ENCODE peak calls at places on chromosomes 3 and 15, in eight cellular contexts. One of them, this sample, is unnamed.
A peak's percentile ranks its signal among the peaks of the same experiment; 100 is the strongest.

GRCh38 chr3:189936210-189936609 is 184.5 kb downstream of the P3H2 start:
- DNase-seq in GM23248: peak; percentile 22
- DNase-seq in OCI-LY7: no peak
- DNase-seq in HepG2: no peak
- DNase-seq in IMR-90: no peak
- DNase-seq in astrocyte: no peak
- DNase-seq in endothelial cell of umbilical vein: no peak
- DNase-seq in fibroblast of lung: no peak
- DNase-seq in this sample: peak; percentile 52

GRCh38 chr3:39098473-39099000 is 8.9 kb downstream of the GORASP1 start:
- DNase-seq in HepG2: no peak
- DNase-seq in IMR-90: no peak
- DNase-seq in astrocyte: no peak
- DNase-seq in OCI-LY7: no peak
- DNase-seq in endothelial cell of umbilical vein: no peak
- DNase-seq in fibroblast of lung: no peak
- DNase-seq in GM23248: no peak
- DNase-seq in this sample: no peak

GRCh38 chr3:3082547-3082924 is 27.6 kb downstream of the IL5RA start:
- DNase-seq in astrocyte: no peak
- DNase-seq in endothelial cell of umbilical vein: no peak
- DNase-seq in IMR-90: no peak
- DNase-seq in HepG2: no peak
- DNase-seq in OCI-LY7: no peak
- DNase-seq in fibroblast of lung: no peak
- DNase-seq in GM23248: no peak
- DNase-seq in this sample: no peak

GRCh38 chr3:136258199-136258598 is 8.1 kb downstream of the PCCB start:
- DNase-seq in GM23248: no peak
- DNase-seq in endothelial cell of umbilical vein: no peak
- DNase-seq in astrocyte: no peak
- DNase-seq in IMR-90: no peak
- DNase-seq in OCI-LY7: no peak
- DNase-seq in HepG2: no peak
- DNase-seq in fibroblast of lung: no peak
- DNase-seq in this sample: no peak

GRCh38 chr15:66899555-66900350 is 165.6 kb upstream of the SMAD3 start:
- DNase-seq in OCI-LY7: no peak
- DNase-seq in IMR-90: peak; percentile 59
- DNase-seq in endothelial cell of umbilical vein: no peak
- DNase-seq in HepG2: no peak
- DNase-seq in fibroblast of lung: peak; percentile 31
- DNase-seq in astrocyte: peak; percentile 6
- DNase-seq in GM23248: peak; percentile 81
- DNase-seq in this sample: peak; percentile 18

GRCh38 chr3:179410317-179410716 is 41.0 kb downstream of the GNB4 start:
- DNase-seq in OCI-LY7: peak; percentile 10
- DNase-seq in fibroblast of lung: peak; percentile 19
- DNase-seq in IMR-90: peak; percentile 37
- DNase-seq in astrocyte: peak; percentile 10
- DNase-seq in GM23248: peak; percentile 65
- DNase-seq in endothelial cell of umbilical vein: no peak
- DNase-seq in HepG2: no peak
- DNase-seq in this sample: peak; percentile 6

GRCh38 chr3:184592411-184593200 is 31.0 kb downstream of the EPHB3 start:
- DNase-seq in GM23248: no peak
- DNase-seq in astrocyte: peak; percentile 47
- DNase-seq in IMR-90: peak; percentile 24
- DNase-seq in fibroblast of lung: peak; percentile 64
- DNase-seq in endothelial cell of umbilical vein: no peak
- DNase-seq in OCI-LY7: no peak
- DNase-seq in HepG2: no peak
- DNase-seq in this sample: no peak

GRCh38 chr15:68795298-68795848 is 25.3 kb downstream of the ANP32A start:
- DNase-seq in GM23248: peak; percentile 94
- DNase-seq in IMR-90: peak; percentile 57
- DNase-seq in endothelial cell of umbilical vein: peak; percentile 93
- DNase-seq in HepG2: no peak
- DNase-seq in astrocyte: peak; percentile 74
- DNase-seq in fibroblast of lung: peak; percentile 84
- DNase-seq in OCI-LY7: peak; percentile 49
- DNase-seq in this sample: no peak

GRCh38 chr3:195752066-195752465 is 31.3 kb downstream of the MUC20 start:
- DNase-seq in HepG2: no peak
- DNase-seq in GM23248: no peak
- DNase-seq in IMR-90: no peak
- DNase-seq in astrocyte: no peak
- DNase-seq in endothelial cell of umbilical vein: no peak
- DNase-seq in OCI-LY7: no peak
- DNase-seq in fibroblast of lung: no peak
- DNase-seq in this sample: no peak

GRCh38 chr3:20039765-20040475 is at the start of gene KAT2B:
- DNase-seq in GM23248: peak; percentile 81
- DNase-seq in HepG2: peak; percentile 47
- DNase-seq in fibroblast of lung: peak; percentile 60
- DNase-seq in astrocyte: peak; percentile 35
- DNase-seq in OCI-LY7: peak; percentile 93
- DNase-seq in endothelial cell of umbilical vein: peak; percentile 79
- DNase-seq in IMR-90: peak; percentile 26
- DNase-seq in this sample: peak; percentile 74

GRCh38 chr3:63355809-63356208 is 77.7 kb downstream of the SYNPR start:
- DNase-seq in endothelial cell of umbilical vein: no peak
- DNase-seq in fibroblast of lung: peak; percentile 42
- DNase-seq in IMR-90: no peak
- DNase-seq in astrocyte: peak; percentile 20
- DNase-seq in OCI-LY7: no peak
- DNase-seq in HepG2: no peak
- DNase-seq in GM23248: peak; percentile 86
- DNase-seq in this sample: no peak

GRCh38 chr3:30672959-30673358 is 66.6 kb downstream of the TGFBR2 start:
- DNase-seq in OCI-LY7: no peak
- DNase-seq in astrocyte: peak; percentile 50
- DNase-seq in fibroblast of lung: peak; percentile 48
- DNase-seq in endothelial cell of umbilical vein: no peak
- DNase-seq in HepG2: no peak
- DNase-seq in IMR-90: peak; percentile 14
- DNase-seq in GM23248: no peak
- DNase-seq in this sample: no peak

GRCh38 chr15:56035166-56035565 is 41.8 kb upstream of the NEDD4 start:
- DNase-seq in OCI-LY7: no peak
- DNase-seq in GM23248: no peak
- DNase-seq in astrocyte: no peak
- DNase-seq in endothelial cell of umbilical vein: no peak
- DNase-seq in HepG2: no peak
- DNase-seq in fibroblast of lung: no peak
- DNase-seq in IMR-90: no peak
- DNase-seq in this sample: no peak

GRCh38 chr3:117893638-117894037 is 1141.0 kb downstream of the IGSF11 start:
- DNase-seq in GM23248: peak; percentile 14
- DNase-seq in endothelial cell of umbilical vein: peak; percentile 3
- DNase-seq in HepG2: no peak
- DNase-seq in IMR-90: no peak
- DNase-seq in astrocyte: peak; percentile 51
- DNase-seq in OCI-LY7: peak; percentile 1
- DNase-seq in fibroblast of lung: peak; percentile 64
- DNase-seq in this sample: peak; percentile 28

GRCh38 chr3:177835917-177836316 is 638.6 kb upstream of the TBL1XR1 start:
- DNase-seq in fibroblast of lung: peak; percentile 99
- DNase-seq in GM23248: peak; percentile 84
- DNase-seq in OCI-LY7: no peak
- DNase-seq in endothelial cell of umbilical vein: no peak
- DNase-seq in astrocyte: peak; percentile 99
- DNase-seq in HepG2: no peak
- DNase-seq in IMR-90: peak; percentile 97
- DNase-seq in this sample: peak; percentile 80

GRCh38 chr3:151871639-151872468 is 1.6 kb upstream of the SUCNR1 start:
- DNase-seq in IMR-90: no peak
- DNase-seq in GM23248: no peak
- DNase-seq in astrocyte: no peak
- DNase-seq in OCI-LY7: peak; percentile 16
- DNase-seq in endothelial cell of umbilical vein: peak; percentile 66
- DNase-seq in fibroblast of lung: no peak
- DNase-seq in HepG2: no peak
- DNase-seq in this sample: no peak

GRCh38 chr15:38670142-38671002 is 105.8 kb upstream of the RASGRP1 start:
- DNase-seq in GM23248: peak; percentile 6
- DNase-seq in astrocyte: no peak
- DNase-seq in HepG2: no peak
- DNase-seq in IMR-90: no peak
- DNase-seq in endothelial cell of umbilical vein: no peak
- DNase-seq in OCI-LY7: peak; percentile 78
- DNase-seq in fibroblast of lung: no peak
- DNase-seq in this sample: no peak

GRCh38 chr3:198080521-198081384 is 120.7 kb downstream of the LMLN start:
- DNase-seq in endothelial cell of umbilical vein: peak; percentile 58
- DNase-seq in fibroblast of lung: peak; percentile 60
- DNase-seq in astrocyte: peak; percentile 33
- DNase-seq in HepG2: peak; percentile 18
- DNase-seq in GM23248: peak; percentile 88
- DNase-seq in OCI-LY7: peak; percentile 83
- DNase-seq in IMR-90: peak; percentile 56
- DNase-seq in this sample: peak; percentile 87

GRCh38 chr3:156628095-156628690 is 46.2 kb upstream of the TIPARP start:
- DNase-seq in OCI-LY7: no peak
- DNase-seq in endothelial cell of umbilical vein: no peak
- DNase-seq in HepG2: peak; percentile 60
- DNase-seq in GM23248: peak; percentile 39
- DNase-seq in astrocyte: peak; percentile 37
- DNase-seq in fibroblast of lung: peak; percentile 52
- DNase-seq in IMR-90: peak; percentile 22
- DNase-seq in this sample: peak; percentile 68

GRCh38 chr3:131454501-131454900 is 48.3 kb downstream of the MRPL3 start:
- DNase-seq in fibroblast of lung: peak; percentile 64
- DNase-seq in GM23248: peak; percentile 76
- DNase-seq in IMR-90: peak; percentile 66
- DNase-seq in astrocyte: peak; percentile 55
- DNase-seq in OCI-LY7: no peak
- DNase-seq in HepG2: no peak
- DNase-seq in endothelial cell of umbilical vein: no peak
- DNase-seq in this sample: peak; percentile 8

GRCh38 chr3:143956858-143957257 is 14.8 kb upstream of the DIPK2A start:
- DNase-seq in OCI-LY7: no peak
- DNase-seq in fibroblast of lung: peak; percentile 31
- DNase-seq in astrocyte: peak; percentile 30
- DNase-seq in endothelial cell of umbilical vein: no peak
- DNase-seq in IMR-90: no peak
- DNase-seq in GM23248: no peak
- DNase-seq in HepG2: no peak
- DNase-seq in this sample: no peak
- H3K27ac ChIP-seq in OCI-LY7: no peak overlapping the region
- H3K27ac ChIP-seq in fibroblast of lung: no peak overlapping the region
- H3K27ac ChIP-seq in astrocyte: no peak overlapping the region
- H3K27ac ChIP-seq in endothelial cell of umbilical vein: no peak overlapping the region
- H3K27ac ChIP-seq in IMR-90: no peak overlapping the region
- H3K27ac ChIP-seq in GM23248: no peak overlapping the region
- H3K27ac ChIP-seq in HepG2: no peak overlapping the region
- H3K27ac ChIP-seq in this sample: no peak overlapping the region

GRCh38 chr3:59161048-59161447 is 111.2 kb upstream of the CFAP20DC start:
- DNase-seq in GM23248: no peak
- DNase-seq in endothelial cell of umbilical vein: no peak
- DNase-seq in HepG2: no peak
- DNase-seq in astrocyte: no peak
- DNase-seq in IMR-90: no peak
- DNase-seq in fibroblast of lung: no peak
- DNase-seq in OCI-LY7: no peak
- DNase-seq in this sample: no peak
- H3K4me2 ChIP-seq in GM23248: no peak overlapping the region
- H3K4me2 ChIP-seq in endothelial cell of umbilical vein: no peak overlapping the region
- H3K4me2 ChIP-seq in HepG2: no peak overlapping the region
- H3K4me2 ChIP-seq in astrocyte: no peak overlapping the region
- H3K4me2 ChIP-seq in IMR-90: no peak overlapping the region
- H3K4me2 ChIP-seq in fibroblast of lung: no peak overlapping the region
- H3K4me2 ChIP-seq in OCI-LY7: no peak overlapping the region
- H3K4me2 ChIP-seq in this sample: no peak overlapping the region

GRCh38 chr3:26623409-26624208 is 1.0 kb downstream of the LRRC3B start:
- DNase-seq in IMR-90: no peak
- DNase-seq in OCI-LY7: no peak
- DNase-seq in astrocyte: no peak
- DNase-seq in endothelial cell of umbilical vein: no peak
- DNase-seq in GM23248: no peak
- DNase-seq in fibroblast of lung: no peak
- DNase-seq in HepG2: no peak
- DNase-seq in this sample: no peak

GRCh38 chr3:26621176-26621575 is 1.4 kb upstream of the LRRC3B start:
- DNase-seq in astrocyte: no peak
- DNase-seq in HepG2: no peak
- DNase-seq in fibroblast of lung: no peak
- DNase-seq in GM23248: no peak
- DNase-seq in OCI-LY7: no peak
- DNase-seq in IMR-90: no peak
- DNase-seq in endothelial cell of umbilical vein: no peak
- DNase-seq in this sample: no peak

GRCh38 chr3:26624209-26624775 is 1.7 kb downstream of the LRRC3B start:
- DNase-seq in OCI-LY7: no peak
- DNase-seq in astrocyte: no peak
- DNase-seq in endothelial cell of umbilical vein: no peak
- DNase-seq in IMR-90: no peak
- DNase-seq in fibroblast of lung: no peak
- DNase-seq in HepG2: no peak
- DNase-seq in GM23248: no peak
- DNase-seq in this sample: no peak

GRCh38 chr3:26622634-26623408 is at the start of gene LRRC3B:
- DNase-seq in GM23248: no peak
- DNase-seq in astrocyte: no peak
- DNase-seq in fibroblast of lung: no peak
- DNase-seq in OCI-LY7: no peak
- DNase-seq in IMR-90: no peak
- DNase-seq in HepG2: no peak
- DNase-seq in endothelial cell of umbilical vein: no peak
- DNase-seq in this sample: no peak

GRCh38 chr3:26621891-26622633 is 510 bp upstream of the LRRC3B start:
- DNase-seq in fibroblast of lung: no peak
- DNase-seq in astrocyte: no peak
- DNase-seq in IMR-90: no peak
- DNase-seq in endothelial cell of umbilical vein: no peak
- DNase-seq in OCI-LY7: no peak
- DNase-seq in HepG2: no peak
- DNase-seq in GM23248: no peak
- DNase-seq in this sample: no peak
- H2AFZ ChIP-seq in fibroblast of lung: no peak overlapping the region
- H2AFZ ChIP-seq in astrocyte: peak overlapping the region; percentile 56
- H2AFZ ChIP-seq in IMR-90: no peak overlapping the region
- H2AFZ ChIP-seq in endothelial cell of umbilical vein: no peak overlapping the region
- H2AFZ ChIP-seq in OCI-LY7: no peak overlapping the region
- H2AFZ ChIP-seq in HepG2: no peak overlapping the region
- H2AFZ ChIP-seq in GM23248: no peak overlapping the region
- H2AFZ ChIP-seq in this sample: no peak overlapping the region

DNA sequence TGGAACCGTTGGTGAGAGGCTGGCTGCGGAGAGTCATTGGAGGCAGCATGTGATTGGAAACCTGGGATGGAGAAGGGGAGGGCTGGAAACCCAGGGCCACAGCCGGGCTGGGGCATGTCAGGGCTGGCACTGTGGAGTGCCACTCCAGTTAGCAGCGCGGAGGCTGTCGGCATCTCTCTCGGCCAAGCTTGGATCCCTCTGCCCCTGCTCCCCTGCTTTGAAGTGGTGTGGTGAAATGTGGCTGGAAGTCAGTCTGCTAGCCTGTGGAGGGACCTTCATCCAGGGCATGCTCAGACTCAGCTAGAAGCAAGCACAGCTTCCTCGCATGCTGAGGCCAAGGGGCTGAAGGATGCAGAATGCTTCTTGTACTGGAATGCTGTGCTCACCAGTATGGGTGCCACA is 13.5 kb downstream of the SLCO3A1 start:
- DNase-seq in endothelial cell of umbilical vein: no peak
- DNase-seq in IMR-90: no peak
- DNase-seq in HepG2: no peak
- DNase-seq in OCI-LY7: no peak
- DNase-seq in astrocyte: no peak
- DNase-seq in GM23248: peak; percentile 64
- DNase-seq in fibroblast of lung: peak; percentile 32
- DNase-seq in this sample: no peak
- H3K27ac ChIP-seq in endothelial cell of umbilical vein: no peak overlapping the region
- H3K27ac ChIP-seq in IMR-90: peak overlapping the region; percentile 35
- H3K27ac ChIP-seq in HepG2: no peak overlapping the region
- H3K27ac ChIP-seq in OCI-LY7: no peak overlapping the region
- H3K27ac ChIP-seq in astrocyte: no peak overlapping the region
- H3K27ac ChIP-seq in GM23248: peak overlapping the region; percentile 92
- H3K27ac ChIP-seq in fibroblast of lung: peak overlapping the region; percentile 85
- H3K27ac ChIP-seq in this sample: peak overlapping the region; percentile 65